ENCODE peak calls at places on chromosome 7, in eight cellular contexts. X is IMR-90, B is esophagus muscularis mucosa, W is prostate gland, U is adrenal gland, H is tibial nerve, K is ovary, S is A549. R is an unnamed sample.

GRCh38 chr7:104655592-104655991 is 327.2 kb downstream of the LHFPL3 start:
- DNase-seq in X (no peak), B (no peak), W (no peak), U (no peak), H (no peak), K (no peak), S (no peak), R (no peak)

GRCh38 chr7:12572941-12573340 is 2.4 kb downstream of the SCIN start:
- DNase-seq in X (no peak), B (no peak), W (no peak), U (no peak), H (no peak), K (no peak), S (no peak), R (no peak)

GRCh38 chr7:112022128-112022527 is 184.1 kb downstream of the DOCK4 start:
- DNase-seq in X (peak), B (no peak), W (no peak), U (no peak), H (no peak), K (no peak), S (no peak), R (no peak)

GRCh38 chr7:157432957-157433576 is 96.3 kb downstream of the DNAJB6 start:
- DNase-seq in X (peak), B (no peak), W (peak), U (peak), H (peak), K (peak), S (peak), R (no peak)

GRCh38 chr7:116955340-116955739 is 2.0 kb downstream of the ST7 start:
- DNase-seq in X (no peak), B (no peak), W (no peak), U (no peak), H (no peak), K (no peak), S (no peak), R (no peak)

GRCh38 chr7:148871030-148871429 is 13.1 kb downstream of the EZH2 start:
- DNase-seq in X (no peak), B (no peak), W (no peak), U (no peak), H (no peak), K (no peak), S (no peak), R (no peak)

GRCh38 chr7:28093617-28094232 is 86.9 kb downstream of the JAZF1 start:
- DNase-seq in X (peak), B (no peak), W (peak), U (peak), H (peak), K (peak), S (peak), R (peak)

GRCh38 chr7:97064020-97064419 is 39.4 kb upstream of the DLX5 start:
- DNase-seq in X (no peak), B (no peak), W (no peak), U (no peak), H (no peak), K (no peak), S (no peak), R (no peak)

GRCh38 chr7:22202141-22202540 is 154.8 kb downstream of the RAPGEF5 start:
- DNase-seq in X (no peak), B (no peak), W (no peak), U (peak), H (no peak), K (no peak), S (no peak), R (no peak)

GRCh38 chr7:157309990-157310668 is 26.7 kb upstream of the DNAJB6 start:
- DNase-seq in X (peak), B (no peak), W (no peak), U (no peak), H (no peak), K (no peak), S (peak), R (no peak)

GRCh38 chr7:6886198-6886597 is 60.1 kb upstream of the CCZ1B start:
- DNase-seq in X (no peak), B (no peak), W (no peak), U (no peak), H (no peak), K (no peak), S (no peak), R (no peak)

GRCh38 chr7:136144182-136144581 is 167.0 kb upstream of the MTPN start:
- DNase-seq in X (no peak), B (no peak), W (no peak), U (no peak), H (no peak), K (no peak), S (no peak), R (no peak)

GRCh38 chr7:143426479-143427142 is 16.6 kb upstream of the TAS2R60 start:
- DNase-seq in X (no peak), B (no peak), W (no peak), U (no peak), H (no peak), K (no peak), S (no peak), R (no peak)

GRCh38 chr7:45919231-45919825 is 1.7 kb downstream of the IGFBP3 start:
- DNase-seq in X (no peak), B (no peak), W (no peak), U (no peak), H (no peak), K (no peak), S (no peak), R (no peak)

GRCh38 chr7:45921699-45922519 is 837 bp upstream of the IGFBP3 start:
- DNase-seq in X (peak), B (peak), W (peak), U (peak), H (peak), K (peak), S (peak), R (no peak)

GRCh38 chr7:45919947-45920542 is 1.0 kb downstream of the IGFBP3 start:
- DNase-seq in X (no peak), B (peak), W (no peak), U (no peak), H (no peak), K (no peak), S (no peak), R (no peak)

GRCh38 chr7:45921381-45921698 is 268 bp upstream of the IGFBP3 start:
- DNase-seq in X (no peak), B (peak), W (no peak), U (no peak), H (no peak), K (peak), S (no peak), R (no peak)

DNA sequence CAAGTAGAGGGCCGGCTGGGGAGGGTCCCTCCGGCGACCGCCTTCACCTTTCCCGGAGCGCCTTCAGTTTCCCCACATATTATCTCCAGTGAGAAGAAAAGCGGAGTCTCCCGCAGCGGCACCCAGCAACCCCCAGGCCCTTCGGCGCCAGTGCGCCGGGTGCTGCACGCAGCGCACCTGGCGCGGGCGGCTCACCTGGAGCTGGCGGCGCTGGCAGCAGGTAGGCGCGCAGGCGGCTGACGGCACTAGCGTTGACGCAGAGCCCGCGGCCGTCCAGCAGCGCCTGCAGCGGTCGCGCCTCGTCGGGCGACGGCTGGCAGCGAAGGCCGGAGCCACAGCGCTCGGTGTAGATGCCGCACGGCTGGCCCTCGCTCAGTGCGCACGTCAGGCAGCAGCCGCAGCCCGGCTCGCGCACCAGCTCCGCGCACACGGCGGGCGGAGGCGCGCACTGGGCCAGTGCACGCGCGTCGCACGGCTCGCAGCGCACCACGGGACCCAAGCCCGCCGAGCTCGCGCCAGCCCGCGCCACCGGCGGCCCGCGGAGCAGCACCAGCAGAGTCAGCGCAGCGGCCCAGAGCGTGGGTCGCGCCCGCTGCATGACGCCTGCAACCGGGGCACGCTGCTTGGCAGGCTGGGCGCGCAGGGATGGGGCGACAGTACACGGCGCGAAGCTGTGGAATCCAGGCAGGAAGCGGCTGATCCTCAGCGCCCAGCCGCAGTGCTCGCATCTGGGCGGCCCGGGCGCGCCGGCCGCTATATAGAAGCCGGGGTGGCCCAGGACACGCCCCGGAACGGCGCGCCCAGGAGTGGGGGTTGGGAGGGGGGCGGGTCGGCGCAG is at the start of gene IGFBP3:
- DNase-seq in X (peak), B (peak), W (peak), U (no peak), H (no peak), K (peak), S (peak), R (no peak)
- TF ChIP-seq POLR2A in X (peak), B (no peak), W (peak), U (no peak), H (peak), K (peak), S (peak), R (peak)

DNA sequence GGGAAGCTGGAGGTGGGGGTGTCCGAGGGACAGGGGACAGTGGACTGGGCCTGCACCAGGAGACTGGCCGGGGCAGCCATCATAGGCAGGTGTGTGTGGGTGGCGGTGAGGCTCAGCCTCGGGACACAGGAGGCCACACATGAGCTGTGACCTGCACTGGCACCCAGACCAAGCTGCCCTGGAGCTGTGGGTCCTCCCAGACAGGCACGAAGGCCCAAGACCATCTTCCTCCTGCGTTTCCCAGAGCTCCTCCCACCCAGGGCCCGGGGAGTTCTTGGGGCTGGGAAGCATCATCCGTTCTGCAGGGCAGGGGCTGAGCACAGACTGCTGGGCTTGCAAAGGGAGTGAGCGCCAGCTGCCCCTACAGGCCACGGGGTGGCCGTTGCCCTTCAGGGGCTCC is 87.4 kb downstream of the PDGFA start:
- DNase-seq in X (no peak), B (no peak), W (no peak), U (no peak), H (no peak), K (no peak), S (no peak), R (no peak)
- H3K4me3 ChIP-seq in X (no peak), B (no peak), W (no peak), U (no peak), H (no peak), K (no peak), S (no peak), R (no peak)

DNA sequence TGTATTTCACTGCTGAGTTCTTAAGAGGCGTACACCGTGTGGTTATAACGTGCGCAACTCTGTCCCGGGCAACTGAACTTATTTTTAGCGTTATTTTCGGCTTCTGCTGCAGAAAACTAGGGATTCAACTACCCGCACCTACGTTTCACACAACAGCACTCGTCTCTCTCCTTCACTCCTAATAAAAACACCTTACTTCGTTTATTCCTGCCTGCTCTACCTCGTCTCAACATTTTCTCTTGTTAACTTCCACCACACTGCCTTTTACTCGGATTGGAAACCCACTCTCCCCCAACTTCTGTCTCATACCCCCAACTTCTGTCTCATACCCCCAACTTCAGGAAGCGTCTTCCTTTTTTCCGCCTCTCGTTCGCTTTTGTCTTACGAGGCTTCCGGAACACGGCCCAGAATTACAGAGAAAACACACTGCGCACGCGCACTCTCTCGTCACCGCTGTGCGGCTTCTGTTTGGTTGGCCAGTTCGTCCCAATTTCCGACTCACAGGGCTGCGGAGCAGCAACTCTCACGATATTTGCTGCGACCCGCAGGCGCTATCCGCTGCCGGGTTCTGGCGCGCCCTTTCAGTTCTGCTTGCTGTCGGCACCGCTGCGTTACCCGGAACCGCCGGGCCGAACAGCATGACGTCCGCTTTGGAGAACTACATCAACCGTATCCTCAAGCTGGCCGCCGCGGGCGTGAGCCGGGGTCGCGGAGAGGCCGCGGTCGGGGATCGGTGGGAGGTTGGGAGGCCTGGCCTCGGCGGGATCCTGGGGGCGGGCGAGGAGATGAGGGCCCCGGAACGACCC is at the start of gene LSM8:
- DNase-seq in X (peak), B (peak), W (peak), U (peak), H (peak), K (peak), S (peak), R (peak)
- TF ChIP-seq POLR2A in X (peak), B (peak), W (peak), U (peak), H (peak), K (peak), S (peak), R (peak)

DNA sequence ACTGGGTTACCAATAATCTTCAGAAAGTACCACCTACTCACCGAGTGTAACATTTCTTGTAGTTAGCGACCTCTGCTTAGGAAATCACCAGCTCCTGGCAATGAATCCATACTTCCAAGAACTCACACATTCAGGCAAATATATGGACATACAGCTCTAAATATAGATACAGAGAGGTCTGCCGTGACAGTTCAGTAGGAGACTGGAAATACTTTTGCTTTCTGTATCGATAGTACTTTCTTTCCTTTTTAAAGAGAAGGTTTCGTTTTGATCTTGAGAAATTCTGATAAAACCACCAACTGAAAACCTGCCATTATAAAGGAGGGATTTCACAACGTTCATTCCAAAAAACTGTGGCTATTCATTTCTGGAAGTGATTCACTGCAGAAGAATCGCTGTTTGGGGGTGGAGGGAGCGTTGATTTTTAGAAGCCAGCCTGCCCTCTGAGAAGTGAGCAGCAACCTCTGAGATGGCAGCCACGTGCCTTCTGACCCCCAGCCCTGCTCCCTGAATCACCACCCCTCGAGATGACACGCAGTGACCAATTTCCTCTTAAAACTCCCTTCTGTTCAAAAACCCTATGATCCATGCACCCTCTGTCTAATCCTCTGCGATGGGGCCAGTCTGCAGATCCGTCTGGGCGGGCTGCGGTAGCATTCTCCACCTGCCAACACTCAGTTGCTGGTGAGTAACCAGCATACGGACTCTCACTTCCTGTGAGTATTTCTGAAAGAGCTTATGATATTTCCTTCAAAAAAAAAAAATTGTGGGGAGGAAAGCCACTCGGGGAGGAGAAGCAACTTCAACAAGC is 179.1 kb upstream of the KLF14 start:
- DNase-seq in X (peak), B (no peak), W (no peak), U (peak), H (peak), K (peak), S (no peak), R (peak)
- H3K4me3 ChIP-seq in X (peak), B (peak), W (peak), U (peak), H (peak), K (peak), S (peak), R (peak)

DNA sequence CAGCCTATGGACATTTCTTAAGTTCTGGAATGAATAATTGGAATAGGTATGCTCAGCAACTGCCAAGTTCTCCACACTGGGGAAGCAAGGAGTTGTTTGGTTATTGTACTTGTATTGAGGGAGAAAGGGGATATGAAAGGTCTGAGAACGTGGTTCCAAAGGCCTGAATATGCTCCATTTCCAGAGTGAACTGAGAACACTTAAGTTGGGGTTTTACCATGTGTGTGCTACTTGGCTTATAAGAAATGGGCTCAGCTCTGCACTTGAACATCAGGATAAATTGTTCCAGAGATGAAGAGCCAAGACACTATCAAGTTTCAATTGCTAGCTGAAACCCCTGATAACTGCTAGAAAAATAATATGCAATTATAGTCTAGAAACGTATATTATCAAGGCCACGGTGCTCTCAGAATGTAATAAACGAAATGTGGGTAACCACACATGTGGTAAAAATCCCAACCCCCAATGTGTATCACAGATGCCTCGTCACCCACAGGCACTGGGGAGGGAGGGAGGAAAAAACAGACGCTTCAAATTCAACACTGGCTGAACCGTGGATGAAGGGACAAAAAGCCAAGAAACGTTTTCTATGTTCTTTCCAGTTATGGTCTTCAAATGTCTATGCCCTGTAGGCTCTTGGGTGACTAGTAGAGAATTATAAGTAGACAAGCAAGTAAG is 16.3 kb downstream of the ELMO1 start:
- DNase-seq in X (no peak), B (no peak), W (no peak), U (no peak), H (no peak), K (no peak), S (no peak), R (no peak)
- TF ChIP-seq POLR2A in X (no peak), B (no peak), W (no peak), U (no peak), H (no peak), K (no peak), S (no peak), R (no peak)

DNA sequence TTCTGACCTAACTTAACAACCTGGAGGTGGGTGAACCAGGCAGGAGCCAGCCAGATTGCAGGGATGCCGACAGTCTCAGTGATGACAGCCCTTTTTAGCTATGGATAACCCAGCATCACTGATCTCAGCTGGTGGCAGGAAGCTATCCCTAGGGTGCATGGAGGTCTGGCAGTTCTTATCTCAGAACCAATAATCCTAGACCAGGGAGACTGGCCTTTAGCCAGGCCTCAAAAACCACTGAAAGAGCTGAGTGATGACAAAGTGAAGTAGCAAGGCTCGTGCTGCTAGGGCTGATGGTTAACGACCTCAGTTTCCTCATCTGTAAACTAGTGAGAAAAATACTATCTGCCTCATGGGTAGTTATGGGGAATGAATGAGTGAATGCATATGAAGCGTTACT is 112.5 kb downstream of the RALA start:
- DNase-seq in X (peak), B (no peak), W (no peak), U (no peak), H (no peak), K (no peak), S (no peak), R (no peak)
- H3K4me3 ChIP-seq in X (no peak), B (no peak), W (no peak), U (no peak), H (no peak), K (no peak), S (no peak), R (no peak)

GRCh38 chr7:128098629-128099028 is 67.4 kb upstream of the LRRC4 start:
- DNase-seq in X (no peak), B (no peak), W (no peak), U (no peak), H (no peak), K (no peak), S (no peak), R (no peak)

GRCh38 chr7:128102490-128103291 is 71.5 kb upstream of the LRRC4 start:
- DNase-seq in X (no peak), B (no peak), W (no peak), U (no peak), H (no peak), K (no peak), S (no peak), R (no peak)

GRCh38 chr7:128100949-128101713 is 69.9 kb upstream of the LRRC4 start:
- DNase-seq in X (no peak), B (no peak), W (no peak), U (no peak), H (no peak), K (no peak), S (no peak), R (no peak)

GRCh38 chr7:128099204-128099671 is 68.0 kb upstream of the LRRC4 start:
- DNase-seq in X (peak), B (no peak), W (no peak), U (no peak), H (no peak), K (no peak), S (no peak), R (no peak)

GRCh38 chr7:128100225-128100948 is 69.2 kb upstream of the LRRC4 start:
- DNase-seq in X (no peak), B (no peak), W (no peak), U (no peak), H (no peak), K (no peak), S (no peak), R (no peak)
- TF ChIP-seq POLR2A in X (no peak), B (no peak), W (no peak), U (no peak), H (no peak), K (no peak), S (no peak), R (no peak)